ENCODE peak calls at places on chromosomes 2 and 18, in five cellular contexts. X is endodermal cell, N is heart left ventricle, D is left ventricle myocardium inferior, U is sigmoid colon. K is an unnamed sample.

GRCh38 chr2:172234716-172235661 is 132.3 kb upstream of the DLX2 start:
- DNase-seq in X (peak), N (peak), D (no peak), U (no peak), K (no peak)

GRCh38 chr2:46252891-46253659 is 44.1 kb upstream of the EPAS1 start:
- DNase-seq in X (no peak), N (peak), D (peak), U (no peak), K (no peak)

GRCh38 chr2:26887142-26887541 is 39.2 kb downstream of the DPYSL5 start:
- DNase-seq in X (no peak), N (no peak), D (peak), U (no peak), K (peak)

GRCh38 chr2:118310016-118310877 is 222.0 kb downstream of the INSIG2 start:
- DNase-seq in X (peak), N (no peak), D (no peak), U (no peak), K (peak)

GRCh38 chr2:26555246-26556133 is 77.6 kb upstream of the OTOF start:
- DNase-seq in X (peak), N (no peak), D (no peak), U (peak), K (no peak)

GRCh38 chr2:60492550-60492949 is 60.9 kb downstream of the BCL11A start:
- DNase-seq in X (no peak), N (no peak), D (no peak), U (no peak), K (no peak)

GRCh38 chr2:135225781-135226180 is 173.7 kb downstream of the RAB3GAP1 start:
- DNase-seq in X (no peak), N (no peak), D (no peak), U (no peak), K (no peak)

GRCh38 chr2:239257511-239257937 is 143.3 kb downstream of the HDAC4 start:
- DNase-seq in X (no peak), N (no peak), D (no peak), U (peak), K (no peak)

GRCh38 chr2:240840435-240841060 is 20.5 kb upstream of the KIF1A start:
- DNase-seq in X (peak), N (peak), D (no peak), U (no peak), K (no peak)

GRCh38 chr18:79591040-79591308 is 88.6 kb upstream of the CTDP1 start:
- DNase-seq in X (no peak), N (no peak), D (no peak), U (peak), K (no peak)

GRCh38 chr18:79588131-79588635 is 91.4 kb upstream of the CTDP1 start:
- DNase-seq in X (no peak), N (no peak), D (peak), U (no peak), K (peak)

GRCh38 chr18:79590191-79591039 is 89.2 kb upstream of the CTDP1 start:
- DNase-seq in X (no peak), N (no peak), D (peak), U (peak), K (peak)

GRCh38 chr18:79588636-79589481 is 90.7 kb upstream of the CTDP1 start:
- DNase-seq in X (peak), N (peak), D (peak), U (peak), K (peak)

DNA sequence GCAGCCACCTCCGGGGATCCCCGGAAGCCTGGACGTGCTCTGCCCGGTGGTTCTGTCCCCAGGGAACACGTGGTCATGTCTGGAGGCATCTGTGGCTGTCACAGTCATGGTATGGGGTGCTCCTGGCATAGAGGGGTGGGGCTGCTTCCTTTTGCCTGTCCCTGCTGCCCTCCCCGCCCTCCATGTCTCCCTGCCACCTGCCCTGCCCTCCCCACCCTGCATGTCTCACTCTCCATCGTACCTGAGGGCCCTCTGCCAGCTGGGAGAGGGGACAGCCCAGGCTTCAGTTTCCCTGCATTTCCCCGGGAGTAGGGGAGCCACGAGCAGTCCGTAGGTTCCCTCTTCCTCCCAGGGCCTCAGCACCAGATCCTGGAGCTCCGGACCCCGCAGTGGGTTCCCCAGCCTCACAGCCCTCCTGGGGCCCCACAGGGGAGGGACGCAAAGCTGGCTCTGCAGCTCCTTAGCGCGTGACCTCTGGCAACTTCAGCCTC is 90.0 kb upstream of the CTDP1 start:
- DNase-seq in X (no peak), N (no peak), D (no peak), U (peak), K (peak)
- H3K4me3 ChIP-seq in X (no peak), N (no peak), D (no peak), U (no peak), K (no peak)

GRCh38 chr2:119941981-119942513 is 70.8 kb upstream of the EPB41L5 start:
- DNase-seq in X (no peak), N (no peak), D (no peak), U (no peak), K (no peak)
- H3K27ac ChIP-seq in X (no peak), N (no peak), D (no peak), U (no peak), K (no peak)

GRCh38 chr2:208025814-208026184 is 472 bp upstream of the PLEKHM3 start:
- DNase-seq in X (peak), N (no peak), D (no peak), U (no peak), K (no peak)

GRCh38 chr2:208020253-208020652 is 5.1 kb downstream of the PLEKHM3 start:
- DNase-seq in X (no peak), N (no peak), D (no peak), U (no peak), K (no peak)

DNA sequence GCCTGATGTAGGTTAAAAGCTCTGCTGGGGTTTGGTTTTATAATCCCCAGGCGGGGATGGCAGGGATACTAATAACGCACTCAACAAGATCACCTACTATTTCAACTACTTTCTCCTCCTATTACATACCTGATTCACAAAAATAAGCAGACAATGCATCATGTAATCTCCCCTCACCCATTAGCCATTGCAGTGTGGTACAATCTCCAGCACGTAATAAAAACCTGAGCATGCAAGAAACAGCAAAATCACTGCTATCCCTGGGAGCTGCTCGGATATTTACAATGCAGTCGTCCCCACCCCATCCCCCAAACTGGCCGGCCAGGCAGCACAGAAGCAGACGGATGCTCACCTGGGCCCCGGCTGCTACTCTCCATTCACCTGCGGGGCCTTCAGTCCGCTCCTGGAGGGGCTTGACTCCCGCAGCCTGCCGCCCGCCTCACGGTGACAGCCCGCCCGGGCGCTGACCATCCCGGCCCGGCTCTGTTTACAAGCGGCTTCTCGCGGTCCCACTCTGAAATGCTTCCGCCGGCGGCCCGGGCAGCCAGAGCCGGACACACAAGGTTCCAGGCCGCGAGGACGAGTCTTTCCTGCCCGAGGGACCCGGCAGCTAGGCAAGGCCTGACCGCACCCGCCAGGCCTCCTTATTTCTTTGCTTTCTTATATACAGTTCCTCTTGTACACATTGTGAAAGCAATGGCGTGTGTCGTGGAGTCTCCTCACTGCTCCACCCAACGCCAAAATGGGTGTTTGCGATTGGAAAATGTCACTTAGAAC is at the start of gene PLEKHM3:
- DNase-seq in X (peak), N (peak), D (peak), U (peak), K (peak)
- H3K4me3 ChIP-seq in X (peak), N (peak), D (peak), U (peak), K (peak)

GRCh38 chr2:195836002-195836401 is 179.0 kb downstream of the SLC39A10 start:
- DNase-seq in X (no peak), N (no peak), D (no peak), U (no peak), K (no peak)

GRCh38 chr2:195842932-195843331 is 185.9 kb downstream of the SLC39A10 start:
- DNase-seq in X (no peak), N (no peak), D (no peak), U (no peak), K (no peak)

GRCh38 chr2:195834836-195835235 is 177.8 kb downstream of the SLC39A10 start:
- DNase-seq in X (no peak), N (no peak), D (no peak), U (no peak), K (no peak)

GRCh38 chr2:195837987-195838386 is 181.0 kb downstream of the SLC39A10 start:
- DNase-seq in X (no peak), N (no peak), D (no peak), U (no peak), K (no peak)
- H3K27ac ChIP-seq in X (no peak), N (no peak), D (no peak), U (no peak), K (no peak)

GRCh38 chr2:162885281-162886070 is 46.9 kb upstream of the KCNH7 start:
- DNase-seq in X (no peak), N (no peak), D (no peak), U (no peak), K (no peak)

GRCh38 chr2:162888641-162889040 is 50.1 kb upstream of the KCNH7 start:
- DNase-seq in X (no peak), N (no peak), D (no peak), U (no peak), K (no peak)

GRCh38 chr2:162890690-162891311 is 52.2 kb upstream of the KCNH7 start:
- DNase-seq in X (peak), N (no peak), D (no peak), U (no peak), K (no peak)

GRCh38 chr2:162887087-162887486 is 48.5 kb upstream of the KCNH7 start:
- DNase-seq in X (no peak), N (no peak), D (no peak), U (no peak), K (no peak)

GRCh38 chr2:162887902-162888301 is 49.3 kb upstream of the KCNH7 start:
- DNase-seq in X (no peak), N (no peak), D (no peak), U (no peak), K (no peak)
- H3K4me3 ChIP-seq in X (no peak), N (no peak), D (no peak), U (no peak), K (no peak)

DNA sequence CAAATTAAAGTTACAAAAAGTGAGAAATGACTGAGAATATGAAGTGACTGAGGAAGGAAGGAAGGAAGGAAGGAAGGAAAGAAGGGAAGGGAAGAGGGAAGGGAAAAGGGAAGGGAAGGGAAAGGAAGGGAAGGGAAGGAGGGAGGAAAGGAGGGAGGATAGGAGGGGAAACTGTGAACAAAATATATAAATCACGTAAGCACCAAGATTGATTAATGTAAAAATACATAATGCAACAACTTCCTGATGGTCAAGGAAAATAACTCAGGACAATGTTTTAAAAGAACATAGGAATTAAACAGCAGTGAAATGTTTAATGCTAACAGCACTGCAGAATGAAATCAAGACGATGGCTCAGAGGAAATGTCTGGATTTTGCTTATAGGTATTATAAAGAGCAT is 248.7 kb upstream of the HNRNPA3 start:
- DNase-seq in X (no peak), N (no peak), D (no peak), U (no peak), K (no peak)
- H3K27ac ChIP-seq in X (no peak), N (no peak), D (no peak), U (no peak), K (no peak)

GRCh38 chr2:55025082-55025481 is 25.2 kb downstream of the RTN4 start:
- DNase-seq in X (no peak), N (no peak), D (no peak), U (no peak), K (no peak)
- H3K4me3 ChIP-seq in X (no peak), N (no peak), D (no peak), U (no peak), K (no peak)

DNA sequence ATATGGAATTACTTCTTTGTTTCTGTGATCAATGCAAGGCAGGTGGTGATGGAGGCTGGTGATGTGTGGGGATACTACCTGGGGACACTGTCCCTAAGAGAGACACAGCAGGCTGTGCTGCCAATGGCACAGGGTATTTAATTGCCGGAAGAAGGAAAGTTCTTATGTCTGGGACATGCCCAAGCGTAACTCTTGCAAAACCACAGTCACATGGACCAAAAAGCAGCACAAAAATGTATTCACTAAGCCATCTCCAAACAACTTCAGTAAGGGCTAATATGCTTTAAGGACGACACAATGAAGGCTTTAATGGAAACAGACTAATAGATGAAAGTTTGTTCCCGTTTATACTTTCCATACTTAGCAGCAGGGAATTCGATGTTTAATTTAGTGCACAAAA is 49.7 kb upstream of the AP1S3 start:
- DNase-seq in X (no peak), N (no peak), D (no peak), U (no peak), K (no peak)
- H3K27ac ChIP-seq in X (no peak), N (no peak), D (no peak), U (peak), K (no peak)

DNA sequence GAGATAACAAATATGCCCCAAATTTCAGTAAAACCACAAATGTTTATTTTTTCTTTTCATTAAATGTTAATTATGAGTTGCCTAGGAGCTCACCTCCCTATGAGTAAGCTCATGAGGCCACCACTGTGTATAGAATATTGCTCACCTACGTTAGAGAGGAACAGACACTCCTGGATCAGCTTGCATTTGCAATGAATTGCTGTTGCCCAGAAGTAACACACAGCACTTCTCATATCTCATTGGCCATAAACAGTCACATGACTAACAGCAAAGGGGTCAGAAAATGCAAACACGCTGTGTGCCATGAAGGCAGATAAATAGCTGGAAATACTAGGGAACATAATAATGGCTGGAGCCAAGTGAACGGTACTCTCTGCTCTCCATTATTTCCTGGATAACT is 89.0 kb upstream of the GALNT5 start:
- DNase-seq in X (no peak), N (no peak), D (no peak), U (no peak), K (no peak)
- H3K4me3 ChIP-seq in X (no peak), N (no peak), D (no peak), U (no peak), K (no peak)

K was measured in lower lobe of right lung.